ENCODE peak calls at places on chromosomes 3 and 15, in six cellular contexts. H is mammary epithelial cell, F is GM12865, I is neural crest cell, Z is H9, K is astrocyte of the cerebellum. D is an unnamed sample.

GRCh38 chr15:28021281-28022039 is 77.7 kb downstream of the OCA2 start:
- DNase-seq in H (peak; percentile 2), F (peak; percentile 47), I (no peak), Z (peak; percentile 79), K (peak; percentile 86), D (peak; percentile 25)

GRCh38 chr3:177071496-177072156 is 125.7 kb downstream of the TBL1XR1 start:
- DNase-seq in H (no peak), F (no peak), I (no peak), Z (no peak), K (no peak), D (no peak)

GRCh38 chr3:14274537-14274936 is 95.9 kb downstream of the LSM3 start:
- DNase-seq in H (no peak), F (peak; percentile 17), I (no peak), Z (no peak), K (no peak), D (no peak)

GRCh38 chr15:51982770-51983103 is 11.2 kb upstream of the LEO1 start:
- DNase-seq in H (no peak), F (no peak), I (no peak), Z (no peak), K (no peak), D (no peak)

GRCh38 chr3:83890763-83891135 is 1068.0 kb upstream of the CADM2 start:
- DNase-seq in H (no peak), F (no peak), I (no peak), Z (no peak), K (no peak), D (no peak)

GRCh38 chr3:45437388-45437787 is 49.0 kb downstream of the LARS2 start:
- DNase-seq in H (no peak), F (no peak), I (no peak), Z (no peak), K (no peak), D (no peak)

GRCh38 chr3:113216393-113216792 is 5.0 kb downstream of the BOC start:
- DNase-seq in H (no peak), F (no peak), I (no peak), Z (no peak), K (no peak), D (no peak)

GRCh38 chr15:37015476-37015875 is 84.9 kb downstream of the MEIS2 start:
- DNase-seq in H (no peak), F (peak; percentile 36), I (no peak), Z (no peak), K (no peak), D (no peak)

GRCh38 chr15:59169337-59169736 is 37.3 kb upstream of the LDHAL6B start:
- DNase-seq in H (peak; percentile 71), F (no peak), I (no peak), Z (no peak), K (peak; percentile 68), D (no peak)

GRCh38 chr15:54803139-54803808 is 393.5 kb downstream of the RSL24D1 start:
- DNase-seq in H (peak; percentile 0), F (peak; percentile 37), I (no peak), Z (no peak), K (no peak), D (no peak)

GRCh38 chr15:26082833-26083174 is 219.7 kb upstream of the ATP10A start:
- DNase-seq in H (no peak), F (no peak), I (no peak), Z (no peak), K (no peak), D (no peak)

GRCh38 chr3:70506775-70507174 is 194.3 kb upstream of the MDFIC2 start:
- DNase-seq in H (no peak), F (no peak), I (no peak), Z (no peak), K (no peak), D (no peak)

GRCh38 chr15:49174902-49175301 is 4.9 kb downstream of the GALK2 start:
- DNase-seq in H (no peak), F (no peak), I (no peak), Z (no peak), K (no peak), D (no peak)

GRCh38 chr3:174355505-174355904 is 503.6 kb upstream of the NAALADL2 start:
- DNase-seq in H (peak; percentile 21), F (peak; percentile 16), I (no peak), Z (no peak), K (no peak), D (no peak)

GRCh38 chr15:31598620-31599019 is 272.0 kb downstream of the KLF13 start:
- DNase-seq in H (no peak), F (no peak), I (no peak), Z (peak; percentile 91), K (no peak), D (no peak)

GRCh38 chr3:81760215-81760614 is 1.2 kb downstream of the GBE1 start:
- DNase-seq in H (no peak), F (no peak), I (no peak), Z (no peak), K (no peak), D (no peak)

GRCh38 chr3:47961815-47962606 is 54.2 kb downstream of the MAP4 start:
- DNase-seq in H (peak; percentile 80), F (peak; percentile 21), I (no peak), Z (no peak), K (peak; percentile 38), D (no peak)

GRCh38 chr3:98977520-98977919 is 76.0 kb upstream of the DCBLD2 start:
- DNase-seq in H (peak; percentile 90), F (peak; percentile 24), I (no peak), Z (no peak), K (peak; percentile 95), D (peak; percentile 37)

GRCh38 chr3:115194461-115194860 is 47.4 kb upstream of the ZBTB20 start:
- DNase-seq in H (no peak), F (no peak), I (no peak), Z (no peak), K (peak; percentile 65), D (no peak)

GRCh38 chr3:99789322-99789721 is 28.3 kb upstream of the CMSS1 start:
- DNase-seq in H (peak; percentile 44), F (peak; percentile 53), I (peak; percentile 12), Z (no peak), K (peak; percentile 53), D (peak; percentile 33)

GRCh38 chr3:53130179-53131135 is at the start of gene RFT1:
- DNase-seq in H (peak; percentile 93), F (peak; percentile 98), I (peak; percentile 95), Z (peak; percentile 96), K (peak; percentile 91), D (peak; percentile 94)

GRCh38 chr15:83288381-83288801 is 3.9 kb upstream of the BNC1 start:
- DNase-seq in H (peak; percentile 92), F (no peak), I (no peak), Z (peak; percentile 62), K (no peak), D (no peak)

GRCh38 chr15:69298697-69299441 is at the start of gene PAQR5:
- DNase-seq in H (no peak), F (no peak), I (no peak), Z (peak; percentile 54), K (no peak), D (no peak)

GRCh38 chr3:32961189-32961715 is 9.8 kb downstream of the CCR4 start:
- DNase-seq in H (no peak), F (no peak), I (no peak), Z (no peak), K (no peak), D (no peak)

GRCh38 chr3:32956750-32957570 is 5.5 kb downstream of the CCR4 start:
- DNase-seq in H (no peak), F (no peak), I (no peak), Z (no peak), K (no peak), D (no peak)

GRCh38 chr3:32960404-32961160 is 9.1 kb downstream of the CCR4 start:
- DNase-seq in H (no peak), F (peak; percentile 49), I (no peak), Z (no peak), K (no peak), D (no peak)

GRCh38 chr3:32958509-32958908 is 7.1 kb downstream of the CCR4 start:
- DNase-seq in H (peak; percentile 78), F (no peak), I (no peak), Z (no peak), K (no peak), D (no peak)

DNA sequence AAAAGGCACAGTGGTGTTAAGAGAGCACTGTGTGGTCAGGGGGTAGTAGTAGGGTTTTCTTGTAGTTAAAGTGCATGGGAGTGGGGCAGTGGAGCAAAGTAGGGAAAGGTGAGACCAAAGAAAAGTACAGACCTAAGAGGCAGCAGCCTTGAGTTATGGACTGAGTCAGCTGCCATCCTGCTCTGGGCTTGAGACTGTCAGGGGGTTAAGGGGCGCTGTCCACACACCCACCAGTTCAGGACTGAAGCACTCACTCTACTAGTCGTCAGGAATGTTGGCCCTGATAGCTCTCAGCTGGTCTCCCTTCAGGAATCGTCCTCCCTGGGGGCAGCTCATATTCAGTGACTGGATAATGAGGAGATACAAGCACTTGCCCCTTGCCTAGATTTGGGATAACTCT is 7.9 kb downstream of the CCR4 start:
- DNase-seq in H (no peak), F (no peak), I (no peak), Z (peak; percentile 57), K (no peak), D (no peak)
- TF ChIP-seq CTCF in H (no peak), F (no peak), I (no peak), Z (no peak), K (no peak), D (no peak)

DNA sequence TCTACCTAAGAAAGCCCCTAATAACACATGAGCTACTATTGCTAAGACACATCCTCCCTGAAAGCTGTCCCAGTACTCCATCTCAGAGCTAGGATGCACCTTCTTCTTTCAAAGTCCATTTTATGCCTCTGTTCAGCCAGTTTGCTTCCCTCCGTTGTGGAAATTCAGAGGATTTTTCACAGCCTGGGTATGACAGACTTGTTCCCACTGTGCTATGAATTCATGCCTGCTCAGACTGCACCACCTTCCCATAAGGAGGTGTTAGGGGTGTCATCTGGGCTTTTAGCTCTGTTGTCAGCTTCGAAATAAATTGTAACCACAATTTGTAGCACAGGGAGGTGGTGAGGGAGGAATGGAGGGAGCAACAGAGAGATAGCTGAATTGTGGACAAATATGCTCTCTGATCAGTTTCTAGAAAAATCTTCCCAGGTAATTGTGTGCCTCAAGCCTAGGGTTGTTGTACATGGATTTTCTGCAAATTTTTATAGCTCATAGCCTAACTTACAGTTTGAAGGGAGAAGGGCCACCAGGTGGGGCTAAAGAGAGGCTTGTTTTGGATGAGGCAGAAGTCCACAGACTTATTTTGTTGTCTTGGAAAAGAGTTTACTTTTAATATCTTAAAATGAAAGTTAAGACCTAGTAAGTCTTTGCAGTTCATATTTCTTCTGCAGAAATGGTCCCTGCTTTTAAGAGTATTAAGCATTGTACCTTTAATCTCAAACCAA is 462.0 kb downstream of the PDCD6IP start:
- DNase-seq in H (peak; percentile 6), F (peak; percentile 61), I (peak; percentile 58), Z (peak; percentile 48), K (peak; percentile 40), D (peak; percentile 55)
- TF ChIP-seq CTCF in H (peak; percentile 71), F (peak; percentile 68), I (peak; percentile 77), Z (peak; percentile 80), K (peak; percentile 88), D (peak; percentile 48)

GRCh38 chr3:15974647-15975046 is 176.9 kb upstream of the ANKRD28 start:
- DNase-seq in H (no peak), F (peak; percentile 7), I (no peak), Z (peak; percentile 80), K (no peak), D (no peak)
- TF ChIP-seq CTCF in H (peak; percentile 28), F (peak; percentile 26), I (peak; percentile 24), Z (peak; percentile 78), K (no peak), D (no peak)

GRCh38 chr3:128226794-128227399 is 73.6 kb downstream of the EEFSEC start:
- DNase-seq in H (peak; percentile 9), F (peak; percentile 39), I (peak; percentile 63), Z (peak; percentile 82), K (no peak), D (peak; percentile 73)
- TF ChIP-seq CTCF in H (peak; percentile 84), F (peak; percentile 85), I (peak; percentile 80), Z (peak; percentile 97), K (peak; percentile 90), D (peak; percentile 38)

D was measured in GM13976.